ENCODE peak calls at places on chromosomes 3 and 15, in five cellular contexts. T is HCT116, Q is SK-N-SH, W is neural progenitor cell, A is OCI-LY7. M is an unnamed sample.

GRCh38 chr3:11385908-11386307 is 113.7 kb downstream of the ATG7 start:
- DNase-seq in T (no peak), Q (no peak), W (no peak), A (no peak), M (no peak)

GRCh38 chr3:64225695-64226499 is 631 bp upstream of the PRICKLE2 start:
- DNase-seq in T (no peak), Q (no peak), W (no peak), A (no peak), M (peak; percentile 52)

GRCh38 chr15:38130739-38131498 is 121.7 kb upstream of the SPRED1 start:
- DNase-seq in T (no peak), Q (peak; percentile 17), W (peak; percentile 61), A (peak; percentile 20), M (peak; percentile 98)

GRCh38 chr3:130820976-130821375 is 72.9 kb upstream of the ATP2C1 start:
- DNase-seq in T (peak; percentile 72), Q (no peak), W (no peak), A (no peak), M (peak; percentile 84)

GRCh38 chr3:135860761-135861160 is 104.8 kb upstream of the PPP2R3A start:
- DNase-seq in T (no peak), Q (no peak), W (no peak), A (no peak), M (no peak)

GRCh38 chr3:141441381-141442365 is 45.2 kb upstream of the RASA2 start:
- DNase-seq in T (no peak), Q (peak; percentile 69), W (peak; percentile 70), A (peak; percentile 76), M (peak; percentile 87)

GRCh38 chr3:184680411-184680990 is 31.4 kb downstream of the MAGEF1 start:
- DNase-seq in T (no peak), Q (no peak), W (no peak), A (no peak), M (no peak)

GRCh38 chr3:98972155-98972554 is 70.7 kb upstream of the DCBLD2 start:
- DNase-seq in T (peak; percentile 78), Q (no peak), W (no peak), A (no peak), M (peak; percentile 89)

GRCh38 chr3:73576995-73577394 is 47.7 kb downstream of the PDZRN3 start:
- DNase-seq in T (no peak), Q (no peak), W (no peak), A (no peak), M (peak; percentile 78)

GRCh38 chr3:137304313-137305056 is 346.7 kb downstream of the IL20RB start:
- DNase-seq in T (no peak), Q (no peak), W (peak; percentile 14), A (no peak), M (no peak)

GRCh38 chr3:4119119-4119518 is 184.1 kb upstream of the SETMAR start:
- DNase-seq in T (no peak), Q (peak; percentile 33), W (no peak), A (no peak), M (no peak)

GRCh38 chr15:39149636-39150035 is 431.2 kb upstream of the THBS1 start:
- DNase-seq in T (no peak), Q (no peak), W (no peak), A (no peak), M (no peak)

GRCh38 chr3:135895734-135896121 is 69.8 kb upstream of the PPP2R3A start:
- DNase-seq in T (no peak), Q (no peak), W (no peak), A (no peak), M (peak; percentile 67)

GRCh38 chr15:74127954-74128784 is 2.2 kb upstream of the ISLR2 start:
- DNase-seq in T (no peak), Q (peak; percentile 60), W (peak; percentile 54), A (no peak), M (peak; percentile 63)

GRCh38 chr15:74130089-74130848 is at the start of gene ISLR2:
- DNase-seq in T (no peak), Q (peak; percentile 87), W (peak; percentile 67), A (no peak), M (peak; percentile 52)

GRCh38 chr15:74128785-74129350 is 1.5 kb upstream of the ISLR2 start:
- DNase-seq in T (no peak), Q (peak; percentile 59), W (peak; percentile 40), A (no peak), M (no peak)

GRCh38 chr15:74129411-74130088 is 836 bp upstream of the ISLR2 start:
- DNase-seq in T (no peak), Q (peak; percentile 60), W (peak; percentile 72), A (no peak), M (peak; percentile 40)

GRCh38 chr15:74127255-74127953 is 3.0 kb upstream of the ISLR2 start:
- DNase-seq in T (peak; percentile 69), Q (peak; percentile 94), W (peak; percentile 96), A (peak; percentile 74), M (peak; percentile 92)
- H3K4me3 ChIP-seq in T (peak overlapping the region; percentile 32), Q (peak overlapping the region; percentile 59), W (peak overlapping the region; percentile 43), A (no peak overlapping the region), M (peak overlapping the region; percentile 73)

DNA sequence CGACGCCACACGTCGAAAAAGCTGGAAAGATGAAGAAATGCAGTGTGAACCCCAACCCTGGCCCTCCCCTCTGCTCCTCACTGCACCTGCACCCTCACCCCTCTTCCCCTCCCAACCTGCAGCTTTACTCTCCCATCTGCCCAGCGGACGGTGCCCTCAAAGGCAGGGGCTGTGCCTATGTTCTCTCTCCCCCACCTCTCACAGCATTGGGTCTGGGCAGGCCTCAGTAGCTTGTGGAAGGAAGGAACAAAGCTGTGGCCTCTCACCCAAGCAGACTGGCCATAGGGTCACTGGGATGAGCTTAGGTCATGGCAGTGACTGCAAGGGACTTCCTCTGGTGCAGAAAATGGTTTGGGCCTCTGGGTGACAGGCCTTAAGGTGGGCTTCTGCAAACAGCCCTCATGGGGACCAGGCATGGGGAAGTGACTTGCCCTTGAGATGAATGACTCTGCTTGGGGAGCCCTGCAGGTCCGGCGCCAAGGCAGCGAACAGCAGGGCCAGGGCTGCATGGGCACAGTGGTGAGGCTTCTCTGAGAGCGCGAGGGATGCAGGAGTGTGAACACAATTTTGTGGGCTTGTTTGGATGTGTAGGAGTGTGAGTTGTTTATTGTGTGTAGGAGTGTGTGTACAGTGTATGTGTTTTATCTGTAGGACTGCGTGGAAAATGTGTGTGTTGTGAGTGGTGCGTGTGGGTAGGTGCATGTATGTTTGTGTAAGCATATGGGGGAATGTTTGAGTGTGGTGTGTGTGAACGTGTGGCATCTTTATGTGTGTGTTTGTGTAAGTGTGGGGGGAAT is 29.2 kb downstream of the SRPRB start:
- DNase-seq in T (no peak), Q (no peak), W (no peak), A (no peak), M (no peak)
- TF ChIP-seq EZH2phosphoT487 in T (no peak), Q (no peak), W (no peak), A (no peak), M (no peak)

DNA sequence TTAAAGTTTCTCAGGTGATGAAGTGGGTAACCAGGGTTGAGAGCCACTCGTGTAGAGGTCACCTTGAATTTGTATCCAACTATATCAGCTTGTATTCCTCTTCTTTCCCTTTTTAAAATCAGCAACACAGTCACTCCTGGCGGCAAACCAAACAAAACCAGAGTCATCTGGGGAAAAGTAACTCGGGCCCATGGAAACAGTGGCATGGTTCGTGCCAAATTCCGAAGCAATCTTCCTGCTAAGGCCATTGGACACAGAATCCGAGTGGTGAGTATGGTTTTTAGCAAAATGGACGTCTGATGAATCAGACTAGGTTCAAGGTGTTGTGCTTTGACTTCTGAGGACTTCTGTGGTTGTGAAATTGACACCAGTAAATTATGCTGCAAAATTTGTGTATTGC is 3.9 kb downstream of the RPL35A start:
- DNase-seq in T (no peak), Q (no peak), W (no peak), A (no peak), M (peak; percentile 43)
- H3K4me3 ChIP-seq in T (no peak overlapping the region), Q (no peak overlapping the region), W (no peak overlapping the region), A (no peak overlapping the region), M (peak overlapping the region; percentile 100)

GRCh38 chr3:44434834-44435510 is 42.5 kb downstream of the ZNF445 start:
- DNase-seq in T (no peak), Q (no peak), W (no peak), A (no peak), M (no peak)
- TF ChIP-seq EZH2phosphoT487 in T (no peak), Q (no peak), W (no peak), A (no peak), M (no peak)

GRCh38 chr3:42838571-42838970 is 29.3 kb downstream of the ACKR2 start:
- DNase-seq in T (no peak), Q (no peak), W (no peak), A (no peak), M (no peak)

GRCh38 chr3:42843730-42844713 is 31.7 kb downstream of the CYP8B1 start:
- DNase-seq in T (no peak), Q (no peak), W (no peak), A (no peak), M (no peak)

GRCh38 chr3:42836545-42837123 is 27.4 kb downstream of the ACKR2 start:
- DNase-seq in T (no peak), Q (no peak), W (no peak), A (no peak), M (no peak)

GRCh38 chr3:42841332-42841731 is 32.1 kb downstream of the ACKR2 start:
- DNase-seq in T (no peak), Q (no peak), W (no peak), A (no peak), M (no peak)

DNA sequence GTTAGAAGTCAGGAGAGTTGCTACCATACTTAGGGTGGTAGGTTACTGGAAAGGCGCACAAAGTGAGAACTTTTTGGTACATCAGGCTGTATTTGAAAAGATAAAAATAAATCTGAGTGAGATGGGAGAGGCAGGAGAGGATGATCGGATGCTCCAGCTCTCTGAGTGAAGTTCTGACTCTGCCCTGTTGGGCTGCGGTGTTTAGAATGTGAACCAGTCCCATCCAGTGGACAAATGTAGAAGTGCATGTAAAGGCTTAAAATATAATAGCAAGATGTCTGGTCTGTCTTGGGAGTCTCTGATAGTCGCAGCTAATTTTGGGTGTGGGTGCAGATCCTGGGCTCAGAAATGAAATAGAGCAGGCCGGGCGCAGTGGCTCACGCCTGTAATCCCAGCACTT is 30.4 kb downstream of the ACKR2 start:
- DNase-seq in T (peak; percentile 63), Q (peak; percentile 66), W (peak; percentile 73), A (peak; percentile 63), M (peak; percentile 84)
- H3K4me3 ChIP-seq in T (no peak overlapping the region), Q (peak overlapping the region; percentile 49), W (no peak overlapping the region), A (no peak overlapping the region), M (peak overlapping the region; percentile 43)

GRCh38 chr15:59825926-59826325 is 136.8 kb upstream of the BNIP2 start:
- DNase-seq in T (no peak), Q (no peak), W (no peak), A (no peak), M (no peak)
- TF ChIP-seq EZH2phosphoT487 in T (no peak), Q (no peak), W (no peak), A (no peak), M (no peak)

GRCh38 chr3:25273582-25274171 is 154.4 kb upstream of the RARB start:
- DNase-seq in T (no peak), Q (no peak), W (no peak), A (no peak), M (no peak)
- H3K4me3 ChIP-seq in T (no peak overlapping the region), Q (no peak overlapping the region), W (no peak overlapping the region), A (no peak overlapping the region), M (no peak overlapping the region)

GRCh38 chr15:65077981-65078352 is 1.4 kb downstream of the KBTBD13 start:
- DNase-seq in T (peak; percentile 48), Q (peak; percentile 61), W (peak; percentile 77), A (no peak), M (peak; percentile 84)
- TF ChIP-seq EZH2phosphoT487 in T (no peak), Q (no peak), W (no peak), A (no peak), M (no peak)

GRCh38 chr15:95277266-95277665 is 1045.9 kb downstream of the MCTP2 start:
- DNase-seq in T (no peak), Q (no peak), W (no peak), A (no peak), M (peak; percentile 77)
- H3K4me3 ChIP-seq in T (no peak overlapping the region), Q (no peak overlapping the region), W (no peak overlapping the region), A (no peak overlapping the region), M (no peak overlapping the region)